ENCODE peak calls at places on chromosomes 2 and 18, in five cellular contexts. E is stimulated activated CD4-positive, alpha-beta T cell treated with anti-CD3 and anti-CD28 coated beads, Interleukin-1b, Interleukin-23, amount 100 ng/mL, for 1 hour; X is chondrocyte; Z is T-cell; C is iPS DF 6.9. B is an unnamed sample.
A peak's percentile ranks its signal among the peaks of the same experiment; 100 is the strongest.

GRCh38 chr2:74525717-74526648 is at the start of gene DQX1:
- DNase-seq in E (no peak), X (peak; percentile 27), Z (peak; percentile 34), C (no peak), B (no peak)

GRCh38 chr2:44770221-44771187 is 171.0 kb upstream of the SIX3 start:
- DNase-seq in E (no peak), X (no peak), Z (no peak), C (no peak), B (no peak)

GRCh38 chr2:138607746-138608145 is 106.2 kb downstream of the SPOPL start:
- DNase-seq in E (no peak), X (no peak), Z (no peak), C (no peak), B (no peak)

GRCh38 chr2:230981704-230982103 is 14.2 kb upstream of the SPATA3 start:
- DNase-seq in E (no peak), X (no peak), Z (peak; percentile 12), C (no peak), B (no peak)

GRCh38 chr2:40488927-40489677 is 37.2 kb upstream of the SLC8A1 start:
- DNase-seq in E (no peak), X (no peak), Z (no peak), C (no peak), B (no peak)

GRCh38 chr18:42363446-42363845 is 408.4 kb downstream of the PIK3C3 start:
- DNase-seq in E (no peak), X (no peak), Z (no peak), C (no peak), B (no peak)

GRCh38 chr2:101524811-101525430 is 50.0 kb upstream of the RFX8 start:
- DNase-seq in E (no peak), X (no peak), Z (no peak), C (no peak), B (no peak)

GRCh38 chr18:12403601-12404506 is 3.9 kb upstream of the PRELID3A start:
- DNase-seq in E (no peak), X (no peak), Z (no peak), C (no peak), B (peak; percentile 70)

GRCh38 chr18:58697131-58697530 is 25.9 kb downstream of the MALT1 start:
- DNase-seq in E (no peak), X (no peak), Z (no peak), C (no peak), B (no peak)

GRCh38 chr2:169693344-169693743 is 861 bp downstream of the CFAP210 start:
- DNase-seq in E (no peak), X (no peak), Z (no peak), C (no peak), B (no peak)

GRCh38 chr2:134153481-134153880 is 100.4 kb upstream of the MGAT5 start:
- DNase-seq in E (no peak), X (no peak), Z (no peak), C (no peak), B (no peak)

GRCh38 chr18:59070181-59070912 is 69.3 kb upstream of the SEC11C start:
- DNase-seq in E (peak; percentile 70), X (no peak), Z (peak; percentile 74), C (peak; percentile 85), B (peak; percentile 21)

GRCh38 chr2:240401308-240401707 is 34.2 kb upstream of the GPC1 start:
- DNase-seq in E (no peak), X (no peak), Z (no peak), C (no peak), B (no peak)